ENCODE peak calls at places on chromosomes 13 and 19, in five cellular contexts. One of them, this sample, is unnamed.

GRCh38 chr19:35715981-35716734 is 1.6 kb upstream of the KMT2B start:
- DNase-seq in MM.1S: peak
- DNase-seq in AG10803: peak
- DNase-seq in fibroblast of mammary gland: no peak
- DNase-seq in A673: no peak
- DNase-seq in this sample: no peak

GRCh38 chr13:91238036-91238435 is 109.5 kb upstream of the MIR17HG start:
- DNase-seq in AG10803: no peak
- DNase-seq in MM.1S: no peak
- DNase-seq in A673: no peak
- DNase-seq in fibroblast of mammary gland: no peak
- DNase-seq in this sample: peak

GRCh38 chr19:14540741-14541525 is 11.5 kb downstream of the TECR start:
- DNase-seq in fibroblast of mammary gland: no peak
- DNase-seq in MM.1S: no peak
- DNase-seq in AG10803: no peak
- DNase-seq in A673: no peak
- DNase-seq in this sample: no peak

GRCh38 chr13:63344711-63345110 is 1929.1 kb upstream of the PCDH20 start:
- DNase-seq in AG10803: no peak
- DNase-seq in MM.1S: no peak
- DNase-seq in A673: no peak
- DNase-seq in fibroblast of mammary gland: no peak
- DNase-seq in this sample: no peak

GRCh38 chr19:31531326-31531725 is 182.1 kb upstream of the TSHZ3 start:
- DNase-seq in MM.1S: no peak
- DNase-seq in fibroblast of mammary gland: no peak
- DNase-seq in AG10803: no peak
- DNase-seq in A673: no peak
- DNase-seq in this sample: no peak

GRCh38 chr13:88136098-88136790 is 465.1 kb downstream of the SLITRK5 start:
- DNase-seq in A673: no peak
- DNase-seq in fibroblast of mammary gland: no peak
- DNase-seq in AG10803: no peak
- DNase-seq in MM.1S: no peak
- DNase-seq in this sample: no peak

GRCh38 chr19:6811906-6812305 is 39.4 kb downstream of the VAV1 start:
- DNase-seq in A673: peak
- DNase-seq in MM.1S: no peak
- DNase-seq in fibroblast of mammary gland: peak
- DNase-seq in AG10803: peak
- DNase-seq in this sample: no peak

GRCh38 chr13:101433895-101434294 is 17.6 kb upstream of the NALCN start:
- DNase-seq in fibroblast of mammary gland: peak
- DNase-seq in AG10803: peak
- DNase-seq in A673: no peak
- DNase-seq in MM.1S: no peak
- DNase-seq in this sample: no peak

GRCh38 chr13:105406551-105406950 is 1128.9 kb downstream of the EFNB2 start:
- DNase-seq in AG10803: no peak
- DNase-seq in A673: no peak
- DNase-seq in fibroblast of mammary gland: no peak
- DNase-seq in MM.1S: no peak
- DNase-seq in this sample: no peak

GRCh38 chr19:35116085-35116801 is 620 bp downstream of the FXYD3 start:
- DNase-seq in AG10803: no peak
- DNase-seq in MM.1S: no peak
- DNase-seq in fibroblast of mammary gland: no peak
- DNase-seq in A673: no peak
- DNase-seq in this sample: no peak

GRCh38 chr13:60260440-60260839 is 96.7 kb upstream of the DIAPH3 start:
- DNase-seq in AG10803: no peak
- DNase-seq in A673: no peak
- DNase-seq in MM.1S: no peak
- DNase-seq in fibroblast of mammary gland: no peak
- DNase-seq in this sample: no peak

GRCh38 chr13:73698859-73699258 is 435.3 kb downstream of the KLF12 start:
- DNase-seq in A673: peak
- DNase-seq in MM.1S: no peak
- DNase-seq in AG10803: peak
- DNase-seq in fibroblast of mammary gland: peak
- DNase-seq in this sample: no peak

GRCh38 chr13:59103004-59103768 is 1060.5 kb downstream of the DIAPH3 start:
- DNase-seq in MM.1S: no peak
- DNase-seq in AG10803: peak
- DNase-seq in fibroblast of mammary gland: peak
- DNase-seq in A673: no peak
- DNase-seq in this sample: no peak

GRCh38 chr19:10352764-10353671 is 13.6 kb upstream of the ICAM3 start:
- DNase-seq in A673: no peak
- DNase-seq in MM.1S: no peak
- DNase-seq in AG10803: no peak
- DNase-seq in fibroblast of mammary gland: peak
- DNase-seq in this sample: no peak

GRCh38 chr13:33746867-33747266 is 71.1 kb upstream of the RFC3 start:
- DNase-seq in MM.1S: no peak
- DNase-seq in AG10803: no peak
- DNase-seq in A673: no peak
- DNase-seq in fibroblast of mammary gland: no peak
- DNase-seq in this sample: no peak

GRCh38 chr13:35732565-35732964 is 256.1 kb upstream of the MAB21L1 start:
- DNase-seq in fibroblast of mammary gland: no peak
- DNase-seq in MM.1S: no peak
- DNase-seq in A673: no peak
- DNase-seq in AG10803: no peak
- DNase-seq in this sample: no peak

GRCh38 chr13:21364357-21364756 is 94.7 kb downstream of the ZDHHC20 start:
- DNase-seq in A673: no peak
- DNase-seq in MM.1S: no peak
- DNase-seq in fibroblast of mammary gland: no peak
- DNase-seq in AG10803: no peak
- DNase-seq in this sample: no peak

GRCh38 chr13:103605546-103606326 is 539.5 kb upstream of the SLC10A2 start:
- DNase-seq in A673: no peak
- DNase-seq in MM.1S: no peak
- DNase-seq in fibroblast of mammary gland: no peak
- DNase-seq in AG10803: no peak
- DNase-seq in this sample: no peak

GRCh38 chr13:41934994-41935393 is 25.9 kb downstream of the VWA8 start:
- DNase-seq in fibroblast of mammary gland: no peak
- DNase-seq in AG10803: no peak
- DNase-seq in A673: no peak
- DNase-seq in MM.1S: no peak
- DNase-seq in this sample: no peak

GRCh38 chr19:1860133-1860775 is 3.1 kb downstream of the KLF16 start:
- DNase-seq in A673: peak
- DNase-seq in MM.1S: no peak
- DNase-seq in AG10803: peak
- DNase-seq in fibroblast of mammary gland: peak
- DNase-seq in this sample: no peak

GRCh38 chr13:31909889-31910551 is 121.6 kb upstream of the FRY start:
- DNase-seq in MM.1S: peak
- DNase-seq in A673: peak
- DNase-seq in fibroblast of mammary gland: peak
- DNase-seq in AG10803: peak
- DNase-seq in this sample: peak

GRCh38 chr13:110617326-110618072 is 2.2 kb downstream of the NAXD start:
- DNase-seq in MM.1S: no peak
- DNase-seq in A673: no peak
- DNase-seq in fibroblast of mammary gland: peak
- DNase-seq in AG10803: peak
- DNase-seq in this sample: no peak

GRCh38 chr19:1245884-1246816 is 2.2 kb upstream of the MIDN start:
- DNase-seq in fibroblast of mammary gland: no peak
- DNase-seq in MM.1S: no peak
- DNase-seq in A673: no peak
- DNase-seq in AG10803: no peak
- DNase-seq in this sample: no peak

GRCh38 chr19:31378404-31378803 is 29.2 kb upstream of the TSHZ3 start:
- DNase-seq in A673: no peak
- DNase-seq in fibroblast of mammary gland: peak
- DNase-seq in MM.1S: no peak
- DNase-seq in AG10803: peak
- DNase-seq in this sample: no peak

GRCh38 chr13:29507356-29507755 is 88.1 kb downstream of the SLC7A1 start:
- DNase-seq in MM.1S: no peak
- DNase-seq in A673: no peak
- DNase-seq in fibroblast of mammary gland: peak
- DNase-seq in AG10803: peak
- DNase-seq in this sample: no peak

DNA sequence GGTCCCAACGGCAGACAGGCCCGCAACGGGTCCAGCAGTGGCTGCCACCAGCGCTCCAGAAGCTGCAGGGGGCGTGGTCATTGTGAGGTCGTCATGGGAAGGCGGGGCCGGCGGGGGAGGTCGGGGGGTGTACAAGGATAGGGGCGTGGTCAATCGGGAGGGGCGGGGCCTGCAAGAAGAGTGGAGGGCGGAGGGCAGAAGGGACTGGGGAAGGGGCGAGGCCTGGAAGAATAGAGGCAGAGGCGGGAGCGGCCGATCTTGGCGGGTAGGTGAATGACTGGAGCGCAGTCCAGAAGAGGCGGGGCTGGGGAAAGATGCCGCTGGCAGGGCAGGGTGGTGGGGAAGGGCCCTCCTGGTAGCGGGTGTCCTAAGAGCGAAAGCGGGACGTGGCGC is 4.3 kb downstream of the FUZ start:
- DNase-seq in MM.1S: peak
- DNase-seq in AG10803: peak
- DNase-seq in fibroblast of mammary gland: peak
- DNase-seq in A673: peak
- DNase-seq in this sample: peak
- H3K4me3 ChIP-seq in MM.1S: peak
- H3K4me3 ChIP-seq in AG10803: peak
- H3K4me3 ChIP-seq in fibroblast of mammary gland: peak
- H3K4me3 ChIP-seq in A673: peak
- H3K4me3 ChIP-seq in this sample: peak

GRCh38 chr19:40252395-40252794 is 25.9 kb upstream of the CCNP start:
- DNase-seq in MM.1S: no peak
- DNase-seq in A673: no peak
- DNase-seq in AG10803: no peak
- DNase-seq in fibroblast of mammary gland: no peak
- DNase-seq in this sample: no peak

GRCh38 chr19:40251244-40251643 is 24.8 kb upstream of the CCNP start:
- DNase-seq in fibroblast of mammary gland: no peak
- DNase-seq in MM.1S: no peak
- DNase-seq in A673: no peak
- DNase-seq in AG10803: no peak
- DNase-seq in this sample: no peak

GRCh38 chr19:40249781-40250180 is 23.3 kb upstream of the CCNP start:
- DNase-seq in AG10803: no peak
- DNase-seq in fibroblast of mammary gland: no peak
- DNase-seq in MM.1S: no peak
- DNase-seq in A673: no peak
- DNase-seq in this sample: no peak

GRCh38 chr19:40253611-40254092 is 27.2 kb upstream of the CCNP start:
- DNase-seq in fibroblast of mammary gland: no peak
- DNase-seq in A673: no peak
- DNase-seq in AG10803: no peak
- DNase-seq in MM.1S: no peak
- DNase-seq in this sample: no peak

GRCh38 chr19:40251991-40252390 is 25.5 kb upstream of the CCNP start:
- DNase-seq in A673: no peak
- DNase-seq in MM.1S: no peak
- DNase-seq in fibroblast of mammary gland: no peak
- DNase-seq in AG10803: no peak
- DNase-seq in this sample: no peak
- TF ChIP-seq CTCF in A673: no peak
- TF ChIP-seq CTCF in MM.1S: no peak
- TF ChIP-seq CTCF in fibroblast of mammary gland: no peak
- TF ChIP-seq CTCF in AG10803: no peak
- TF ChIP-seq CTCF in this sample: no peak

GRCh38 chr19:21835429-21835809 is 563 bp downstream of the ZNF43 start:
- DNase-seq in AG10803: no peak
- DNase-seq in A673: no peak
- DNase-seq in fibroblast of mammary gland: no peak
- DNase-seq in MM.1S: no peak
- DNase-seq in this sample: no peak
- H3K4me3 ChIP-seq in AG10803: peak
- H3K4me3 ChIP-seq in A673: peak
- H3K4me3 ChIP-seq in fibroblast of mammary gland: peak
- H3K4me3 ChIP-seq in MM.1S: no peak
- H3K4me3 ChIP-seq in this sample: peak

DNA sequence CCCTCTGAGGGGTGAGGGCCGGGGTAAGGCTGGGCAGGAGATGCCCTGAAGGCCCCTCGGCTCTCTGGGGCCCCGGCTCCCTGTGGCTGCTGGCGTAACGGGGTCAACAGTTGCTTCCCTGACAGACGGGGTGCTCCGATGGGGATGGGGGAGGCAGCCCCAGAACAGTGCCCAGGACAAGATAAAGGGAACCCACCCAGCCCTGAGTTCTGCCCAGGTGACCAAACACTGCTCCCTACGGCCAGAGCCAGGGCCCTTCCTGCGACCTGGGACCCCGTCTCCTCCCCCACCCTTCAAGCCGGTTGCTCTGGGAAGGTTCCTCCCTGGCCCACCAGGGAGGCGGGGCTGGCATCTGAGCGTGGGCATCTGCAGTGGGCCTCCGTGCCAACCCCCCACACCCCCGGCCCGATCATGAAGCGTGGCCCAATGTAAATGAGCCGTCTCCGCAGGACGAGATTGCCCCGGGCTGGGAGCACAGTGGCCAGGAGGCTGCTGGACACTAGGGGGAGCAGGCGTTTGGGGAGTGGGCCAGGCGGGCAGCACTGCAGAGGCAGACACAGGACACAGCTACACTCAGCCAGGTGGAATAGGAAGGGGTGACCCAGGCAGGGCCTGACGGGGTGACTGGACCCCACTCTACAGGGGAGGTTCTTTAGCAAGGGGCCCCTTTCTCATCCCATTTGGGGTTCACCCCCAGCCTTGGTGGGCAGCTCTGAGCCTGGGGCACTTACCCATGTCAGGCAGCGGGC is 1.1 kb upstream of the NKPD1 start:
- DNase-seq in A673: no peak
- DNase-seq in AG10803: no peak
- DNase-seq in MM.1S: no peak
- DNase-seq in fibroblast of mammary gland: peak
- DNase-seq in this sample: no peak
- TF ChIP-seq CTCF in A673: peak
- TF ChIP-seq CTCF in AG10803: peak
- TF ChIP-seq CTCF in MM.1S: peak
- TF ChIP-seq CTCF in fibroblast of mammary gland: peak
- TF ChIP-seq CTCF in this sample: peak